ENCODE peak calls at places on chromosomes 11 and 22, in four cellular contexts. T is stomach, R is cardiac fibroblast, W is MM.1S. J is an unnamed sample.

GRCh38 chr11:71189768-71190315 is 62.5 kb downstream of the SHANK2 start:
- DNase-seq in T (no peak), R (no peak), W (no peak), J (no peak)

GRCh38 chr11:75475767-75476650 is 43.0 kb upstream of the KLHL35 start:
- DNase-seq in R (peak), W (no peak), T (peak), J (no peak)

GRCh38 chr22:48438791-48439559 is 1388.7 kb downstream of the BRD1 start:
- DNase-seq in R (no peak), W (no peak), T (no peak), J (no peak)

GRCh38 chr22:25404556-25404922 is 159.9 kb upstream of the GRK3 start:
- DNase-seq in R (no peak), W (peak), T (no peak), J (no peak)

GRCh38 chr22:43376765-43377485 is 33.8 kb upstream of the SCUBE1 start:
- DNase-seq in T (peak), R (no peak), W (no peak), J (no peak)

GRCh38 chr11:40293655-40294342 is 1165.7 kb downstream of the LRRC4C start:
- DNase-seq in W (peak), R (peak), T (peak), J (peak)

GRCh38 chr11:118996926-118997626 is 862 bp upstream of the CENATAC start:
- DNase-seq in R (no peak), T (no peak), W (peak), J (no peak)

GRCh38 chr11:70029831-70030811 is 48.0 kb upstream of the ANO1 start:
- DNase-seq in T (no peak), W (no peak), R (no peak), J (no peak)

GRCh38 chr11:12085371-12086251 is 24.8 kb upstream of the MICAL2 start:
- DNase-seq in T (no peak), R (peak), W (no peak), J (no peak)

GRCh38 chr22:36463783-36464184 is 17.7 kb downstream of the TXN2 start:
- DNase-seq in R (no peak), T (no peak), W (no peak), J (no peak)

GRCh38 chr22:42134033-42135020 is 3.7 kb upstream of the CYP2D6 start:
- DNase-seq in W (no peak), R (no peak), T (no peak), J (no peak)

GRCh38 chr11:72712168-72712721 is 38.0 kb upstream of the PDE2A start:
- DNase-seq in W (no peak), R (peak), T (no peak), J (no peak)

GRCh38 chr22:40178417-40179409 is 988 bp downstream of the TNRC6B start:
- DNase-seq in R (peak), W (peak), T (no peak), J (peak)

GRCh38 chr22:20205964-20206708 is 55.3 kb upstream of the CCDC188 start:
- DNase-seq in T (peak), W (peak), R (peak), J (no peak)

GRCh38 chr11:69647761-69648497 is 7.0 kb downstream of the CCND1 start:
- DNase-seq in R (no peak), T (no peak), W (no peak), J (no peak)

GRCh38 chr11:76551400-76551799 is 106.6 kb downstream of the EMSY start:
- DNase-seq in T (no peak), R (peak), W (no peak), J (no peak)

GRCh38 chr11:43931717-43932039 is 10.8 kb upstream of the C11orf96 start:
- DNase-seq in W (no peak), T (no peak), R (no peak), J (no peak)

GRCh38 chr11:85040166-85040565 is 587.0 kb downstream of the DLG2 start:
- DNase-seq in R (no peak), W (no peak), T (no peak), J (no peak)

GRCh38 chr11:119584193-119585037 is 144.6 kb downstream of the NECTIN1 start:
- DNase-seq in W (peak), T (peak), R (peak), J (peak)

GRCh38 chr11:133948711-133949110 is 8.1 kb downstream of the IGSF9B start:
- DNase-seq in W (no peak), R (no peak), T (no peak), J (no peak)

GRCh38 chr22:37609240-37610152 is 862 bp downstream of the GGA1 start:
- DNase-seq in W (no peak), R (no peak), T (no peak), J (no peak)

GRCh38 chr11:70826541-70826943 is 425.8 kb downstream of the SHANK2 start:
- DNase-seq in T (no peak), W (no peak), R (peak), J (peak)

GRCh38 chr11:130772266-130773227 is 143.7 kb downstream of the SNX19 start:
- DNase-seq in T (peak), R (peak), W (peak), J (no peak)

GRCh38 chr22:42891008-42891407 is 33.9 kb upstream of the ARFGAP3 start:
- DNase-seq in R (no peak), T (no peak), W (no peak), J (no peak)

GRCh38 chr22:37843746-37844089 is 416 bp downstream of the ANKRD54 start:
- DNase-seq in T (no peak), R (no peak), W (peak), J (no peak)

GRCh38 chr11:119727523-119728081 is 1.4 kb downstream of the NECTIN1 start:
- DNase-seq in R (peak), T (peak), W (peak), J (peak)

GRCh38 chr22:25346859-25347751 is 127.7 kb downstream of the CRYBB2 start:
- DNase-seq in R (peak), W (no peak), T (no peak), J (no peak)

GRCh38 chr11:95704865-95705264 is 84.7 kb downstream of the FAM76B start:
- DNase-seq in R (no peak), W (no peak), T (no peak), J (no peak)

GRCh38 chr11:59551651-59552521 is 40.5 kb downstream of the OR4D9 start:
- DNase-seq in W (no peak), T (no peak), R (peak), J (peak)

GRCh38 chr22:38214248-38215056 is 12.7 kb downstream of the MAFF start:
- DNase-seq in T (peak), R (peak), W (peak), J (peak)

GRCh38 chr11:66727282-66727882 is 1.6 kb downstream of the SPTBN2 start:
- DNase-seq in T (peak), W (peak), R (peak), J (peak)

GRCh38 chr22:24185501-24186351 is 4.4 kb downstream of the SUSD2 start:
- DNase-seq in R (no peak), W (no peak), T (no peak), J (no peak)

GRCh38 chr22:19431641-19432091 is at the start of gene HIRA:
- DNase-seq in W (peak), R (peak), T (peak), J (peak)

GRCh38 chr22:23182289-23183106 is 2.2 kb downstream of the BCR start:
- DNase-seq in R (no peak), W (peak), T (no peak), J (no peak)

DNA sequence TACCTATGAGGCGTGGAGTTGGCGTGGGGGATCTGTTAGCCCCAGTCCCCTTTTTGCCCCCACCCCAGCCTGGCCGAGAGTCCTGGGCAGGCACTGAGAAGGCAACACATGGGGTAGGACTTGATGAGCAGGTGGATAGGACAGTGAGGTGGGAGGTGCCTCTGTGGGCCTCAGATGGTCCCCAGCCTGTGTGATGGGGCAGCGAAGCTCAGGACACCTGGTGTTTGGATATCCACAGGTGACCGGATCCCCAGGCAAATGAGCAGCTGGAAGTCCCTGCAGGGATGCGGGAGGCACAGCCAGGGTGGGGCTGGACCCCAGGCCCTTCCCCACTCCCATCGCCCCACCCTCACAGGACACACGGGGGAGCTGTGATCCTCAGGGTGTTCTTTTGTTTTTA is 9.7 kb downstream of the FBLN1 start:
- DNase-seq in W (no peak), T (no peak), R (no peak), J (no peak)
- TF ChIP-seq CTCF in W (no peak), T (no peak), R (no peak), J (no peak)

DNA sequence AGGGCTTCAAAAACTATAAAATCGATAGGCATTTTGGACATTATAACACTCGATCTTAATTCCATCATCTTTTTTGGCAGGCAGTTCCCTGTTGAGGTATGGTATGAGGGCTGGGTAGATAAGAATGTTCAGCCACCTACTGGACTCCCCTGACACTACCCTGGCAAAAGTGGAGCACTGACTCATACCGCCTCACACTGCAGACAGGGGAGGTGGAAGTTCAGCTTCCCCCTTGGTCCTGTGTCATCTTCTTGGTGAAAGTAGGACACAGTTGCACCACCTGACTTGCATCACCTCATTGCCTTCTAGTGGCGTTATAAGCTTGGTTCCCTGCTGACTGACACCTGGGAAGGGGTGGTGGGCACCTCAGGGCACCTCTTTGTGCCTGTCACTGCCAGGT is 30.4 kb downstream of the PAAF1 start:
- DNase-seq in R (peak), T (no peak), W (no peak), J (no peak)
- TF ChIP-seq CTCF in R (peak), T (no peak), W (no peak), J (no peak)

DNA sequence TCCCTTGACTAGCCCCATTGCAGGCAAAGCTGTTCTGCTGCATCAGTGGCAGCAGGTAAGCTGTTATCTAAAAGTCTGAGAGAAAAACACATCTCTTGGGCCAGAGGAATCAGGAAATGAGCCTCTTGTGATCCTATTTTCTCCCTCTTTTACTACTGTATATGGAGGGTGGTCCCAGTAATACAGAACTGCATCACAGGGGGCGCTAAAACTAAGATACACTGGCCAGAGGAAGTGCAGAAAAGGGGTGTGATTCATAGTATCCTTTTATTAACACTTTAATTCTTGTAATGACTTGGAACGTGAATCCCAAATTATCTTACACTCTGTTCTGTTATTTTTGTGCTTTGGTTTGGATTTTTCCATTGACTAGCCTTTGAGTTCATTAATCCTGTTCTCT is 8.8 kb upstream of the MED17 start:
- DNase-seq in W (no peak), T (no peak), R (peak), J (peak)
- TF ChIP-seq CTCF in W (peak), T (no peak), R (peak), J (peak)

DNA sequence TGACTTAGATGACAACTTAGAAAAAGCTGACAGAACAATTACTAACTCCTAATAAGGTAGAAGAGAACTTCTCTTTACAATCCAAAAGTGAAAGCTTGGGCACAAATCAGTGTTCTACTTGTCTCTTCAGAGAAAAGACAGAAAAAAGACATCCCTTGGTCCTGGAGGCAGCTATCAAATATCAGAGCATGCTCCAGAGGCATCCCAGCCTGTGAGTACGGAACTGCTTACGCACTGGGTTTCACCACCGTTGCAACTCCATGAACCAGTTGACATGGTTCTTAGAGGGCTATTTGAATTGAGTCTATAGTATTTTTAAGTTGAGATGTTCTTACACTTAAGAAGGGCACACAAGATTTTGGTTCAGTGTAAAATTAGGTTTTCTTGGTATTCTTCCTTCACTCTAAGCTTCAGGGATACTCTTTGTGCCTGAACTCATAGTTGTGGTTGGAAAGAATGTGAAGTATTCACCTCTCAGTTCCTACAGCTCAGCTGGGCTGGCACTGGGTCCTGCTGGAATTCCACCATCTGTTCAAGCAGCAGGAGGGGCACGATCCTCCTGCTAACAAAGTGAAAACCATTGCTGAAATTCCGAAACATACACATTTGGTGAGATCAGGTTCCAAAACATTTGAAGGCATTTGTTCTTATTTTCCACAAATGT is 6.3 kb downstream of the AKIP1 start:
- DNase-seq in R (peak), W (no peak), T (peak), J (no peak)
- TF ChIP-seq CTCF in R (no peak), W (no peak), T (no peak), J (no peak)

DNA sequence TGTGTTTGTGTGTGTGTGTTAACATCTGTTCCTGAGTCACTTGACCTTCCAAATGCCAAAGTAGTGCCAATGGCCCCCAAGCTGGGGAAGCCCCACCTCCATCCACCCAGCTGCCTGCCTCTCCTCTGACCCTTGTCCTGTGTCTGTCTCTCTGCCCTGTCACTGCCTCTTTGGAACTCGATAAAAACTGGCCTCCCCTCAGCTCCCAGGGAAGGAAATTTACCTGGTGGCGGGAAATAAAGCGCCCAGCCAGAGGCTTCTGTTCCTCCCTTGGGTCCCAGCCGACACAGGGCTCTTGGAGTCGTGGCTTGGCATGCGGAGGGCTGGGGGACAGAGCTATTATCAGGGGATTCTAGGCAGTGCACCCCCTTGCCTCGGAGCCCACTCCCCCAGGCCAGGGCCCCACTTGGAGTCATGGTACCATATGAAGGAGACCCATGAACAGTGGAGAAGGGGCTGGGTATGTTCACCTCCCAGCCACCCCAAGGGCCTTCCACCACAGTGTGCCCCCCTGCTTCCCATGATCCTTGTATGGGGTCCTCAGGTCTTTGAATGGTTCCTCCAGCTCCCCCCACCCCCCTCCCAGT is 6.2 kb downstream of the KCNC1 start:
- DNase-seq in R (no peak), T (no peak), W (no peak), J (no peak)
- TF ChIP-seq CTCF in R (no peak), T (no peak), W (no peak), J (no peak)

J was measured in neural crest cell.